ENCODE peak calls at places on chromosomes 6 and 20, in seven cellular contexts. N is T-cell, P is NCI-H446, G is left colon, C is WTC11, W is activated T-cell treated with anti-CD3 and anti-CD28 coated beads for 1 hour, H is ELR. A is an unnamed sample.

GRCh38 chr6:132763269-132763668 is 5.6 kb upstream of the VNN2 start:
- DNase-seq in H (no peak), N (peak; percentile 42), W (peak; percentile 17), G (peak; percentile 33), P (no peak), C (no peak), A (no peak)

GRCh38 chr20:63223121-63223825 is 7.3 kb upstream of the YTHDF1 start:
- DNase-seq in N (no peak), H (peak; percentile 66), G (no peak), C (peak; percentile 81), W (peak; percentile 30), P (peak; percentile 54), A (no peak)

GRCh38 chr6:41427642-41428401 is 92.4 kb downstream of the NCR2 start:
- DNase-seq in N (no peak), H (peak; percentile 52), P (no peak), W (no peak), C (peak; percentile 73), G (peak; percentile 61), A (no peak)

GRCh38 chr20:59055302-59055701 is 12.7 kb upstream of the PRELID3B start:
- DNase-seq in C (no peak), H (peak; percentile 59), W (no peak), N (no peak), G (no peak), P (no peak), A (no peak)

GRCh38 chr6:16168858-16169257 is 40.0 kb downstream of the MYLIP start:
- DNase-seq in G (no peak), P (peak; percentile 42), C (no peak), W (no peak), H (peak; percentile 54), N (no peak), A (peak; percentile 41)

GRCh38 chr20:22620342-22620741 is 36.0 kb upstream of the FOXA2 start:
- DNase-seq in G (no peak), C (no peak), N (no peak), P (no peak), H (no peak), W (no peak), A (no peak)

GRCh38 chr6:36698196-36698595 is 570 bp downstream of the RAB44 start:
- DNase-seq in P (no peak), H (no peak), G (no peak), C (no peak), W (no peak), N (no peak), A (no peak)

GRCh38 chr6:5624256-5624655 is 362.9 kb downstream of the FARS2 start:
- DNase-seq in W (no peak), N (no peak), H (no peak), P (no peak), G (no peak), C (no peak), A (no peak)

GRCh38 chr6:129490551-129491245 is 219.3 kb downstream of the ARHGAP18 start:
- DNase-seq in N (peak; percentile 50), P (no peak), W (peak; percentile 31), C (no peak), H (peak; percentile 98), G (no peak), A (peak; percentile 96)

GRCh38 chr20:1326031-1326930 is 2.7 kb downstream of the SDCBP2 start:
- DNase-seq in N (no peak), W (no peak), H (peak; percentile 44), C (no peak), P (no peak), G (no peak), A (no peak)

GRCh38 chr6:159919011-159919511 is 28.3 kb downstream of the MAS1 start:
- DNase-seq in G (no peak), P (no peak), W (no peak), C (no peak), N (no peak), H (peak; percentile 76), A (no peak)

GRCh38 chr6:154408906-154409500 is 52.4 kb upstream of the IPCEF1 start:
- DNase-seq in H (peak; percentile 48), G (no peak), N (no peak), P (peak; percentile 3), C (no peak), W (no peak), A (peak; percentile 36)

GRCh38 chr6:158718431-158719126 is 68.7 kb downstream of the SYTL3 start:
- DNase-seq in G (no peak), P (no peak), H (no peak), N (no peak), W (no peak), C (peak; percentile 76), A (no peak)

GRCh38 chr6:47714802-47715201 is 16.4 kb downstream of the ADGRF4 start:
- DNase-seq in W (no peak), G (no peak), C (no peak), P (no peak), H (no peak), N (no peak), A (no peak)

GRCh38 chr6:11522819-11523218 is 14.7 kb upstream of the TMEM170B start:
- DNase-seq in H (no peak), P (no peak), C (no peak), W (no peak), N (no peak), G (no peak), A (no peak)

GRCh38 chr6:39411465-39411864 is 89.0 kb upstream of the KCNK16 start:
- DNase-seq in C (no peak), W (no peak), G (no peak), H (peak; percentile 68), N (no peak), P (no peak), A (no peak)

GRCh38 chr6:152948150-152948768 is 34.6 kb downstream of the FBXO5 start:
- DNase-seq in H (peak; percentile 71), N (no peak), G (no peak), C (no peak), W (no peak), P (peak; percentile 23), A (peak; percentile 33)

GRCh38 chr6:88804701-88805100 is 158.7 kb downstream of the RNGTT start:
- DNase-seq in G (no peak), H (peak; percentile 47), P (no peak), W (no peak), C (no peak), N (no peak), A (no peak)

GRCh38 chr6:41818271-41819054 is 31.0 kb downstream of the TOMM6 start:
- DNase-seq in C (no peak), G (no peak), H (peak; percentile 42), N (no peak), P (no peak), W (no peak), A (no peak)

GRCh38 chr6:41430875-41431274 is 95.5 kb downstream of the NCR2 start:
- DNase-seq in C (no peak), H (peak; percentile 80), N (no peak), P (no peak), G (no peak), W (no peak), A (no peak)

GRCh38 chr20:34066476-34067090 is 45.5 kb downstream of the EIF2S2 start:
- DNase-seq in C (no peak), P (no peak), W (no peak), G (no peak), H (peak; percentile 82), N (no peak), A (peak; percentile 60)

GRCh38 chr6:15763827-15764226 is 101.0 kb upstream of the DTNBP1 start:
- DNase-seq in G (peak; percentile 69), W (no peak), N (no peak), H (peak; percentile 38), P (no peak), C (no peak), A (peak; percentile 4)

GRCh38 chr20:59144179-59144830 is 19.3 kb upstream of the ZNF831 start:
- DNase-seq in P (no peak), W (no peak), N (no peak), H (no peak), G (no peak), C (no peak), A (no peak)

GRCh38 chr6:25606151-25606550 is 45.9 kb upstream of the SCGN start:
- DNase-seq in H (no peak), W (no peak), C (no peak), G (no peak), P (no peak), N (no peak), A (no peak)

GRCh38 chr20:53369871-53370270 is 223.8 kb downstream of the ZNF217 start:
- DNase-seq in W (no peak), P (no peak), N (no peak), G (no peak), C (no peak), H (no peak), A (no peak)

GRCh38 chr6:25404693-25405169 is 125.6 kb downstream of the CARMIL1 start:
- DNase-seq in N (peak; percentile 4), H (no peak), P (no peak), C (no peak), G (no peak), W (peak; percentile 9), A (no peak)

GRCh38 chr20:57678340-57678739 is 31.5 kb downstream of the PMEPA1 start:
- DNase-seq in C (no peak), H (no peak), N (no peak), W (no peak), G (no peak), P (peak; percentile 72), A (no peak)

GRCh38 chr20:17928211-17928611 is 40.4 kb downstream of the SNX5 start:
- DNase-seq in N (no peak), C (no peak), P (no peak), H (no peak), G (no peak), W (no peak), A (no peak)

GRCh38 chr6:129046526-129046925 is 163.6 kb downstream of the LAMA2 start:
- DNase-seq in P (no peak), W (no peak), G (no peak), C (no peak), N (no peak), H (peak; percentile 20), A (no peak)

GRCh38 chr20:20895537-20895936 is 183.1 kb upstream of the RALGAPA2 start:
- DNase-seq in H (no peak), P (no peak), N (no peak), W (no peak), G (no peak), C (no peak), A (no peak)

GRCh38 chr20:34754611-34755010 is 50.5 kb downstream of the TP53INP2 start:
- DNase-seq in H (no peak), N (no peak), G (no peak), P (no peak), W (no peak), C (peak; percentile 20), A (no peak)

GRCh38 chr20:63270606-63271325 is 1.8 kb upstream of the ARFGAP1 start:
- DNase-seq in N (no peak), W (no peak), G (no peak), H (no peak), P (no peak), C (no peak), A (no peak)

GRCh38 chr20:63027425-63028389 is 20.9 kb upstream of the BHLHE23 start:
- DNase-seq in C (peak; percentile 40), H (peak; percentile 23), G (no peak), N (no peak), P (no peak), W (no peak), A (no peak)